ENCODE peak calls at places on chromosomes 16 and 17, in four cellular contexts. One of them, this sample, is unnamed.

GRCh38 chr16:5903153-5903552 is 805.6 kb upstream of the EEF2KMT start:
- DNase-seq in prostate gland: no peak
- DNase-seq in lower leg skin: no peak
- DNase-seq in heart left ventricle: no peak
- DNase-seq in this sample: no peak

GRCh38 chr16:23258919-23259237 is 43.2 kb upstream of the SCNN1B start:
- DNase-seq in prostate gland: peak
- DNase-seq in lower leg skin: no peak
- DNase-seq in heart left ventricle: no peak
- DNase-seq in this sample: no peak

GRCh38 chr17:1039511-1040215 is 42.7 kb downstream of the TIMM22 start:
- DNase-seq in prostate gland: peak
- DNase-seq in lower leg skin: peak
- DNase-seq in heart left ventricle: peak
- DNase-seq in this sample: no peak

GRCh38 chr17:60640503-60640902 is 37.1 kb upstream of the BCAS3 start:
- DNase-seq in prostate gland: no peak
- DNase-seq in lower leg skin: no peak
- DNase-seq in heart left ventricle: no peak
- DNase-seq in this sample: no peak

GRCh38 chr16:50445603-50446250 is 76.9 kb upstream of the BRD7 start:
- DNase-seq in prostate gland: no peak
- DNase-seq in lower leg skin: no peak
- DNase-seq in heart left ventricle: no peak
- DNase-seq in this sample: no peak

GRCh38 chr17:6843241-6843890 is 11.8 kb upstream of the TEKT1 start:
- DNase-seq in prostate gland: no peak
- DNase-seq in lower leg skin: no peak
- DNase-seq in heart left ventricle: no peak
- DNase-seq in this sample: no peak

GRCh38 chr17:1142503-1143095 is 37.2 kb downstream of the ABR start:
- DNase-seq in prostate gland: no peak
- DNase-seq in lower leg skin: no peak
- DNase-seq in heart left ventricle: no peak
- DNase-seq in this sample: no peak

GRCh38 chr17:46028374-46028773 is 29.3 kb downstream of the STH start:
- DNase-seq in prostate gland: no peak
- DNase-seq in lower leg skin: no peak
- DNase-seq in heart left ventricle: no peak
- DNase-seq in this sample: no peak

GRCh38 chr16:30526823-30527634 is 663 bp upstream of the ZNF768 start:
- DNase-seq in prostate gland: peak
- DNase-seq in lower leg skin: peak
- DNase-seq in heart left ventricle: peak
- DNase-seq in this sample: peak
- TF ChIP-seq CTCF in prostate gland: no peak
- TF ChIP-seq CTCF in lower leg skin: no peak
- TF ChIP-seq CTCF in heart left ventricle: peak
- TF ChIP-seq CTCF in this sample: peak

GRCh38 chr16:74726736-74727135 is 26.1 kb upstream of the MLKL start:
- DNase-seq in prostate gland: no peak
- DNase-seq in lower leg skin: no peak
- DNase-seq in heart left ventricle: no peak
- DNase-seq in this sample: no peak
- TF ChIP-seq CTCF in prostate gland: no peak
- TF ChIP-seq CTCF in lower leg skin: no peak
- TF ChIP-seq CTCF in heart left ventricle: no peak
- TF ChIP-seq CTCF in this sample: peak

GRCh38 chr17:44904001-44904984 is 5.0 kb upstream of the EFTUD2 start:
- DNase-seq in prostate gland: no peak
- DNase-seq in lower leg skin: no peak
- DNase-seq in heart left ventricle: no peak
- DNase-seq in this sample: no peak
- TF ChIP-seq CTCF in prostate gland: no peak
- TF ChIP-seq CTCF in lower leg skin: no peak
- TF ChIP-seq CTCF in heart left ventricle: no peak
- TF ChIP-seq CTCF in this sample: no peak

DNA sequence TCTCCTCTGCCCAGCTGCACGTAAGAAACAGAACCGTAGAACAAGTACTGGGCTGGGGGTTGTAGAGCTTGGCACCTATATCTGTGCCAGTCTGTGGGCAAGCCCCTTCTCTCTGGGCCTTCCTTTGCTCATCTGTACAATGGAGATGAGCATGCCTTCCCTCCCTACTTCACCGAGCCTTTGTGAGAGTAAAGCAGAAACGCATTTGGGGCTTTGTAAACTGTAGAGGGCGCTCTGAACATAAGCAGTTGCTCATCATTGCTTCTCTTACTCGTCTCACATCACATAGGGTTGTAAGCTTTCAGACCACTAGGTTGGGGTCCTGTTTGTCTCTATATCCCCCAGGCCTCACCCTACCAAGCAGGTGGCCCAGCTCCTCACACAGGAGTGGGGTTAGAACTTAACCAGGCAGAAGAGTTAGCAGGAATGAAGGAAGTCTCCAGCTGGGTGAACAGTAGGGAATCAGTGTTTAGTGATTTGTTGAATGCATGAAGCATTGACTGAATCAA is 15.1 kb downstream of the SAMD14 start:
- DNase-seq in prostate gland: no peak
- DNase-seq in lower leg skin: no peak
- DNase-seq in heart left ventricle: no peak
- DNase-seq in this sample: no peak
- TF ChIP-seq CTCF in prostate gland: no peak
- TF ChIP-seq CTCF in lower leg skin: no peak
- TF ChIP-seq CTCF in heart left ventricle: peak
- TF ChIP-seq CTCF in this sample: peak

This sample was measured in osteocyte.